ENCODE peak calls at places on chromosome 15, in ten cellular contexts. V is ovary; S is HepG2; R is neural progenitor cell; L is body of pancreas; Y is upper lobe of right lung; X is endodermal cell; T is Panc1; U is CD4-positive, alpha-beta T cell; W is Peyer's patch. C is an unnamed sample. For H3K27me3, the result is how much of the 10 kb centered on the place peaks cover.

GRCh38 chr15:70855764-70856163 is 1.8 kb upstream of the LARP6 start:
- DNase-seq in V (no peak), S (no peak), R (no peak), L (no peak), Y (no peak), X (no peak), T (no peak), U (no peak), W (no peak), C (no peak)

GRCh38 chr15:33074942-33075341 is 119.6 kb downstream of the FMN1 start:
- DNase-seq in V (no peak), S (no peak), R (no peak), L (no peak), Y (no peak), X (no peak), T (no peak), U (no peak), W (no peak), C (peak)

GRCh38 chr15:50906954-50907865 is 1.3 kb upstream of the AP4E1 start:
- DNase-seq in V (no peak), S (peak), R (no peak), L (no peak), Y (no peak), X (no peak), T (no peak), U (peak), W (no peak), C (peak)

GRCh38 chr15:71476823-71477222 is 333.5 kb upstream of the NR2E3 start:
- DNase-seq in V (no peak), S (no peak), R (no peak), L (no peak), Y (no peak), X (no peak), T (no peak), U (no peak), W (no peak), C (no peak)

GRCh38 chr15:71629761-71630499 is 180.4 kb upstream of the NR2E3 start:
- DNase-seq in V (no peak), S (no peak), R (no peak), L (no peak), Y (no peak), X (no peak), T (no peak), U (no peak), W (no peak), C (no peak)

GRCh38 chr15:68028137-68028771 is 25.9 kb upstream of the PIAS1 start:
- DNase-seq in V (no peak), S (no peak), R (no peak), L (no peak), Y (no peak), X (no peak), T (no peak), U (no peak), W (no peak), C (no peak)

GRCh38 chr15:31353931-31354330 is 27.3 kb downstream of the KLF13 start:
- DNase-seq in V (no peak), S (no peak), R (no peak), L (peak), Y (no peak), X (no peak), T (no peak), U (no peak), W (no peak), C (no peak)

GRCh38 chr15:76208084-76208785 is 103.0 kb downstream of the ETFA start:
- DNase-seq in V (no peak), S (no peak), R (no peak), L (no peak), Y (no peak), X (no peak), T (no peak), U (no peak), W (no peak), C (no peak)

GRCh38 chr15:32651229-32651837 is 9.8 kb downstream of the SCG5 start:
- DNase-seq in V (no peak), S (peak), R (peak), L (peak), Y (no peak), X (peak), T (peak), U (peak), W (no peak), C (peak)

GRCh38 chr15:30923429-30923828 is 19.7 kb downstream of the FAN1 start:
- DNase-seq in V (no peak), S (no peak), R (peak), L (no peak), Y (no peak), X (no peak), T (no peak), U (no peak), W (no peak), C (no peak)

GRCh38 chr15:90902996-90903732 is at the start of gene MAN2A2:
- DNase-seq in V (peak), S (peak), R (peak), L (peak), Y (peak), X (peak), T (no peak), U (peak), W (peak), C (peak)

GRCh38 chr15:34942363-34942762 is 27.2 kb downstream of the AQR start:
- DNase-seq in V (no peak), S (no peak), R (no peak), L (no peak), Y (no peak), X (no peak), T (no peak), U (no peak), W (no peak), C (no peak)

GRCh38 chr15:29103825-29104565 is 165.6 kb downstream of the NSMCE3 start:
- DNase-seq in V (peak), S (no peak), R (peak), L (peak), Y (peak), X (peak), T (no peak), U (peak), W (peak), C (peak)

GRCh38 chr15:47135279-47135678 is 582.0 kb upstream of the SEMA6D start:
- DNase-seq in V (no peak), S (no peak), R (no peak), L (no peak), Y (no peak), X (no peak), T (no peak), U (no peak), W (no peak), C (no peak)

GRCh38 chr15:25242957-25243799 is 195.6 kb downstream of the UBE3A start:
- DNase-seq in V (no peak), S (no peak), R (no peak), L (peak), Y (peak), X (no peak), T (no peak), U (no peak), W (peak), C (no peak)

GRCh38 chr15:80405554-80405850 is 1.3 kb downstream of the ARNT2 start:
- DNase-seq in V (no peak), S (no peak), R (no peak), L (no peak), Y (no peak), X (no peak), T (no peak), U (no peak), W (no peak), C (no peak)

GRCh38 chr15:73888224-73889041 is 15.1 kb downstream of the TBC1D21 start:
- DNase-seq in V (no peak), S (no peak), R (no peak), L (no peak), Y (no peak), X (peak), T (no peak), U (no peak), W (no peak), C (peak)
- H3K27me3 ChIP-seq in V (under half), S (under half), R (under half), L (under half), Y (under half), X (under half), T (under half), U (under half), W (under half), C (under half)

GRCh38 chr15:100667405-100668320 is 65.3 kb downstream of the ASB7 start:
- DNase-seq in V (no peak), S (no peak), R (no peak), L (no peak), Y (no peak), X (no peak), T (no peak), U (no peak), W (no peak), C (no peak)

GRCh38 chr15:100663066-100663465 is 60.7 kb downstream of the ASB7 start:
- DNase-seq in V (no peak), S (no peak), R (peak), L (no peak), Y (no peak), X (peak), T (no peak), U (no peak), W (no peak), C (no peak)

GRCh38 chr15:100665570-100665969 is 63.2 kb downstream of the ASB7 start:
- DNase-seq in V (no peak), S (no peak), R (no peak), L (no peak), Y (no peak), X (no peak), T (no peak), U (no peak), W (no peak), C (no peak)

GRCh38 chr15:100661161-100661560 is 58.8 kb downstream of the ASB7 start:
- DNase-seq in V (no peak), S (no peak), R (no peak), L (no peak), Y (no peak), X (no peak), T (no peak), U (no peak), W (no peak), C (no peak)

GRCh38 chr15:100663550-100664335 is 61.4 kb downstream of the ASB7 start:
- DNase-seq in V (no peak), S (no peak), R (no peak), L (no peak), Y (no peak), X (no peak), T (no peak), U (no peak), W (no peak), C (no peak)
- H3K27me3 ChIP-seq in V (under half), S (under half), R (under half), L (under half), Y (under half), X (under half), T (under half), U (under half), W (under half), C (under half)

DNA sequence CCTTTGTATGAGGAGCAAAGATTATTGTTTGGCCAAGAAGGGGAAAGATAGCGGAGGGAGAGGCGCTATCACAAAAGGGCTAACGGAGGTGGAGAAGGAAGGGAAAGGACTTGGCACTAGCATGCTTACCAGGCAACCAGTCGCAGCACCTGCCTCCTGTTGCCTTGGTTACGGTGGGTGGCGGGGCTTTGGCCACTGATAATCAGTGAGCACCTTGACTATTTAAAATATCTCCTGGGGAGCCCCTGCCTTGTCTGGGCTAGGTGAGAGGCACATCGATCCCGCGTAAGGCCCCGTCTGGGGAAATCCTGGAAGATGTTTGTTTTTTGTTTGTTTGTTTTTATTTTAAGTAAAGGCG is 14.7 kb upstream of the AEN start:
- DNase-seq in V (no peak), S (no peak), R (no peak), L (no peak), Y (no peak), X (peak), T (no peak), U (no peak), W (no peak), C (no peak)
- H3K27me3 ChIP-seq in V (under half), S (under half), R (half or more), L (under half), Y (under half), X (under half), T (half or more), U (half or more), W (under half), C (under half)

DNA sequence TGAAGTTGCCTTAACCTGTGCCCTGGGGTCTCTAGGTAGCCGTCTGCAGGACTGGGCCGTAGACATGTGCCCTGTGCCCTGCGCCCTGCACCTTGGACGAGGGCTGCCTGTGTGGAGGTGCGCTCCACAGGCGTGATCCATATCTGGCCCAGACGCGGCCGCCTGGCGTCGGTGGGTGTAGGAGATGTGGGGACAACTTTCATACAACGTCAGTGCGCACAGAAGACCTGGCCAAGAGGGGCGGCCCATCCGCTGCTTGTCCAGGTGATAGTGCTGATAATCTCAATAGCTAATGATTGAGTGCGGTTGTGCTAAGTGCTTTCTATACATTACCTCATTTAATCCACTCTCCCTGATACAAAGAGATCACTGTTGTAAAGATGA is 665 bp upstream of the RASGRP1 start:
- DNase-seq in V (no peak), S (no peak), R (no peak), L (no peak), Y (no peak), X (no peak), T (no peak), U (no peak), W (no peak), C (no peak)
- H3K27me3 ChIP-seq in V (under half), S (under half), R (half or more), L (under half), Y (under half), X (half or more), T (under half), U (under half), W (under half), C (under half)